ENCODE peak calls at places on chromosomes 7 and 10, in seven cellular contexts. Z is ovary, U is astrocyte of the cerebellum, A is BJ, L is mucosa of descending colon, D is MM.1S, Q is AG04450. N is an unnamed sample.

GRCh38 chr10:84846646-84847045 is 518.3 kb downstream of the CCSER2 start:
- DNase-seq in Z (no peak), U (no peak), A (no peak), L (no peak), D (no peak), Q (no peak), N (no peak)

GRCh38 chr7:55086413-55087201 is 67.8 kb downstream of the EGFR start:
- DNase-seq in Z (no peak), U (peak), A (no peak), L (no peak), D (no peak), Q (peak), N (no peak)

GRCh38 chr10:43214956-43215561 is 51.8 kb downstream of the RASGEF1A start:
- DNase-seq in Z (no peak), U (no peak), A (no peak), L (peak), D (no peak), Q (no peak), N (no peak)

GRCh38 chr10:110870823-110871235 is 899 bp upstream of the PDCD4 start:
- DNase-seq in Z (peak), U (no peak), A (no peak), L (no peak), D (no peak), Q (no peak), N (no peak)

GRCh38 chr10:101050206-101051069 is 11.4 kb upstream of the KAZALD1 start:
- DNase-seq in Z (no peak), U (no peak), A (no peak), L (peak), D (peak), Q (no peak), N (no peak)

GRCh38 chr7:90973146-90973545 is 291.1 kb upstream of the FZD1 start:
- DNase-seq in Z (no peak), U (no peak), A (no peak), L (no peak), D (no peak), Q (no peak), N (no peak)

GRCh38 chr7:150685219-150686029 is at the start of gene GIMAP2:
- DNase-seq in Z (no peak), U (no peak), A (no peak), L (no peak), D (peak), Q (no peak), N (peak)

GRCh38 chr7:101210143-101210542 is 7.2 kb downstream of the PLOD3 start:
- DNase-seq in Z (no peak), U (no peak), A (no peak), L (no peak), D (no peak), Q (no peak), N (no peak)

GRCh38 chr10:89337493-89337892 is 9.7 kb downstream of the IFIT3 start:
- DNase-seq in Z (no peak), U (no peak), A (no peak), L (no peak), D (no peak), Q (no peak), N (no peak)

GRCh38 chr7:118771672-118772071 is 547.2 kb downstream of the ANKRD7 start:
- DNase-seq in Z (no peak), U (no peak), A (no peak), L (no peak), D (no peak), Q (no peak), N (no peak)

GRCh38 chr7:146126767-146127509 is 10.3 kb downstream of the CNTNAP2 start:
- DNase-seq in Z (no peak), U (no peak), A (no peak), L (no peak), D (no peak), Q (no peak), N (no peak)

GRCh38 chr7:151987748-151988529 is 31.7 kb downstream of the GALNTL5 start:
- DNase-seq in Z (no peak), U (peak), A (no peak), L (no peak), D (no peak), Q (no peak), N (no peak)

GRCh38 chr10:95637140-95637539 is 19.4 kb downstream of the ALDH18A1 start:
- DNase-seq in Z (no peak), U (no peak), A (no peak), L (no peak), D (no peak), Q (no peak), N (no peak)

GRCh38 chr7:139618482-139619366 is 95.2 kb downstream of the CLEC2L start:
- DNase-seq in Z (no peak), U (peak), A (no peak), L (no peak), D (peak), Q (no peak), N (peak)

GRCh38 chr7:39624202-39624807 is 933 bp downstream of the RALA start:
- DNase-seq in Z (no peak), U (no peak), A (no peak), L (no peak), D (peak), Q (no peak), N (no peak)

GRCh38 chr7:81445462-81445861 is 324.4 kb downstream of the HGF start:
- DNase-seq in Z (no peak), U (no peak), A (no peak), L (no peak), D (no peak), Q (no peak), N (no peak)

GRCh38 chr7:43646603-43647313 is 63.9 kb downstream of the STK17A start:
- DNase-seq in Z (no peak), U (no peak), A (no peak), L (no peak), D (peak), Q (no peak), N (no peak)

GRCh38 chr7:70777251-70777650 is 354.7 kb upstream of the GALNT17 start:
- DNase-seq in Z (no peak), U (no peak), A (no peak), L (no peak), D (no peak), Q (no peak), N (no peak)

GRCh38 chr7:49644402-49645166 is 128.9 kb upstream of the VWC2 start:
- DNase-seq in Z (no peak), U (no peak), A (no peak), L (no peak), D (no peak), Q (no peak), N (peak)

GRCh38 chr10:63268798-63269503 is 135.8 kb downstream of the NRBF2 start:
- DNase-seq in Z (peak), U (peak), A (peak), L (peak), D (peak), Q (peak), N (peak)

GRCh38 chr10:79038841-79039201 is 29.9 kb upstream of the ZMIZ1 start:
- DNase-seq in Z (peak), U (no peak), A (peak), L (no peak), D (no peak), Q (no peak), N (no peak)

GRCh38 chr7:150649428-150649827 is 17.2 kb upstream of the GIMAP6 start:
- DNase-seq in Z (no peak), U (no peak), A (no peak), L (no peak), D (no peak), Q (no peak), N (no peak)

GRCh38 chr7:22979861-22980260 is 34.1 kb downstream of the HYCC1 start:
- DNase-seq in Z (no peak), U (no peak), A (no peak), L (no peak), D (no peak), Q (no peak), N (no peak)

GRCh38 chr10:79028056-79028430 is 40.7 kb upstream of the ZMIZ1 start:
- DNase-seq in Z (peak), U (no peak), A (no peak), L (no peak), D (no peak), Q (no peak), N (no peak)

GRCh38 chr10:14184841-14185500 is 145.8 kb downstream of the FRMD4A start:
- DNase-seq in Z (no peak), U (no peak), A (no peak), L (no peak), D (peak), Q (no peak), N (no peak)

GRCh38 chr10:69413221-69413865 is 3.4 kb downstream of the TACR2 start:
- DNase-seq in Z (peak), U (peak), A (no peak), L (no peak), D (no peak), Q (no peak), N (no peak)

GRCh38 chr10:79001082-79001885 is 67.5 kb upstream of the ZMIZ1 start:
- DNase-seq in Z (no peak), U (no peak), A (no peak), L (no peak), D (no peak), Q (no peak), N (no peak)

GRCh38 chr10:51162002-51162401 is 87.7 kb downstream of the PRKG1 start:
- DNase-seq in Z (peak), U (no peak), A (no peak), L (no peak), D (no peak), Q (no peak), N (no peak)

GRCh38 chr7:96061844-96062243 is 260.1 kb downstream of the SLC25A13 start:
- DNase-seq in Z (peak), U (no peak), A (no peak), L (no peak), D (no peak), Q (no peak), N (no peak)

GRCh38 chr10:27240891-27241639 is 468 bp upstream of the ACBD5 start:
- DNase-seq in Z (no peak), U (no peak), A (no peak), L (peak), D (peak), Q (no peak), N (no peak)

GRCh38 chr10:123139521-123140163 is 3.9 kb downstream of the HMX3 start:
- DNase-seq in Z (no peak), U (no peak), A (no peak), L (peak), D (no peak), Q (no peak), N (no peak)

GRCh38 chr7:86937499-86937898 is 122.0 kb downstream of the ELAPOR2 start:
- DNase-seq in Z (no peak), U (no peak), A (no peak), L (no peak), D (no peak), Q (no peak), N (no peak)

DNA sequence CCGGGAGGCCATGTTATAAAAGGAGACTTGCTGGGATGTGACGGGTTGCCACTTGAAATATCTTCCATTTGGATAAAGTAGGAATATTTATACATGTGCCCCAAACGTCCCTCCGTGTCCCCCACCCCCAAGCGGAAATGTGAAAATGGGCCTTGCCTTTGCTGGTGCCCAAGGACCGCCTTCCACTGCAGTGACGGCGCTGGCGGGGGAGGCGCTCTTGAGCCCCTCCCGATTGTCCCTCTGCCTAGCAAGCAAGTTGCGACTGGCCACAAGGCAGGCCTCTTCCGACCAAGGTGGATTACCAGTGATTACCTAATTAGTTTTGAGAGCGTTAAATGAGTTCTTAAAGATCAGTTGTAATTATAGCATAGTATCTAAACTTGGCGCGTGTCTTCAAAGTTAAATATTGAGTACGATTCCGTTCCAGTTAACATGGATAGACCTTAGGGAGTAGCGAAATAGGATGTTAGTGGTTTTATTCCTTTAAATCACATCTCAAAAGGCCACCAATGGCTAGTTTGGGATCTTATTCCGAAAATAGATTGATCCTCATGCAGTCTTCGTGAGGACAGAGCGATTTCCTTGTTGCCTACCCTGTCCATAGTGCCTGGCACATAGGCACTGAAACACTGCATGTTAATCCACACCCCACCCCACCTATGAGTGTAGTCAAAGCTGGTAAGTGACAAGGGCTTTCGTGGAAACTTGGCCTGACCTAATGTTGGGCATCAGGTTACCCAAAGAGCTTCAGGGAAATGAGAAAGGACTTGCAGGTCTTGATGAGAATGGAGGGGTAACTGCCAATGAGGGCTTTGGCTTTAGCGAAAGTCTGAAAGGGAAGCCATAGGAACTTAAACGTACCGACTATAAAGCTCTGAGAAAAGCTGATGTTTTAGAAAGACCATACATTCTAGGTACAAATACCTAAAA is 1.1 kb downstream of the PPIA start:
- DNase-seq in Z (peak), U (peak), A (peak), L (peak), D (peak), Q (peak), N (peak)
- H3K4me3 ChIP-seq in Z (peak), U (peak), A (peak), L (peak), D (peak), Q (peak), N (peak)

DNA sequence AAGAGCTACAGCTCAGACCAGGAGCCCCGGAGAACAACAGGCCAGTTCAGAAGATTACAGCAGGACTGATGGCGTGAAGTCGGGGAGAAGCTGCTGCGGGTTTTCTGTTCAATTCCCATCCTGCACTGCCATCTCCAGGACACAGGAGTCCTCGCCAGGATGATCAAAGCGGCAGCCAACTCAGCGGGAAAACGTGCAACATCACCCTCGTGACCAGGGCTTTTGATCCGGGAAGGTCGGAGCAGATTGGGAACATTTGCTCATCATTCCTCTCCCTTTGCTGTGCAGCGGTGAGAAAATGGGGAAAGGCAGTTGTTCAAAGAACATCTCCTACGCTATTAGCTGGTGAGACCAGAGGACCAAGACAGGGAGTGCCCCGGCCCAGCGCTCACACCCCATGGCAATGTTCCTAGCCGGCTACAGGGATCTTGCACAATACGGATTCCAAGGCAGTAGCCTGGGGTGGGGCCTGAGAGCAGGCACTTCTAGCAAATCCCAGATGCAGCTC is 50.4 kb upstream of the FOXK1 start:
- DNase-seq in Z (peak), U (peak), A (peak), L (peak), D (no peak), Q (peak), N (peak)
- TF ChIP-seq CTCF in Z (peak), U (peak), A (peak), L (peak), D (peak), Q (peak), N (peak)

DNA sequence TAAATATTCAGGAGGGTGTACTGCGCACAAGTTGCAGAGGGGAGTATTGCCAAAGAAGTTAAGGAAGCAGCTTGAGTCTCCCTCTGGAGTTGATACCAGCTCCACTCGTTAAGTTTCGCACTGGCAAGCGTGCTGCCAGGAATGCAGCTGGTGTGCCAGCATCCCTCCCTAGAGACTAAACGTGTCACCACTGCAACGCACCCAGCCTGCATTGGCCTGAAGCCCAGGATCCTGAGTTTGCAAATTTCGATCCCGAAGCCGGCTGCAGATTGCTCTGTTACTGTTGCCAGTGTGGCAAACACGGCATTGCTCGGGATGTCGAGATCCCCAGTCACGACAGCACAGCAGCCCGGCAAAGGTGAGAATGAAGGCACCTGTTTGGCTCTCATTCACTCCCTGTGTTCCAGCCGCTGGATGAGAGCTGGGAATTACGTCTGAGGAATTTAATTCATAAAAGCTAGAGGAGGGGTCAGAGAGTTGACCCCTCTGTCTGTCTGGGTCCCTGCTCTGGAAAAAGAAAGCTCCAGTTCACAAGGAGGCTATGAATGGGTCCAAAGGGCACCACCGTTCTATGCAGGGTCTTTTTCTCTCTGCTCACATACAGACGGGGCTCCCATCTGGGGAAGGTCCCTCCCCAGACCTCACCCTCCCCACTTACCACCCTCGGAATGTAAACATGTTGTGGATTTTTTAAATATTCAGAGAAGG is 61.0 kb downstream of the NRP1 start:
- DNase-seq in Z (peak), U (peak), A (peak), L (peak), D (no peak), Q (peak), N (peak)
- H3K4me3 ChIP-seq in Z (peak), U (peak), A (peak), L (no peak), D (no peak), Q (peak), N (peak)

DNA sequence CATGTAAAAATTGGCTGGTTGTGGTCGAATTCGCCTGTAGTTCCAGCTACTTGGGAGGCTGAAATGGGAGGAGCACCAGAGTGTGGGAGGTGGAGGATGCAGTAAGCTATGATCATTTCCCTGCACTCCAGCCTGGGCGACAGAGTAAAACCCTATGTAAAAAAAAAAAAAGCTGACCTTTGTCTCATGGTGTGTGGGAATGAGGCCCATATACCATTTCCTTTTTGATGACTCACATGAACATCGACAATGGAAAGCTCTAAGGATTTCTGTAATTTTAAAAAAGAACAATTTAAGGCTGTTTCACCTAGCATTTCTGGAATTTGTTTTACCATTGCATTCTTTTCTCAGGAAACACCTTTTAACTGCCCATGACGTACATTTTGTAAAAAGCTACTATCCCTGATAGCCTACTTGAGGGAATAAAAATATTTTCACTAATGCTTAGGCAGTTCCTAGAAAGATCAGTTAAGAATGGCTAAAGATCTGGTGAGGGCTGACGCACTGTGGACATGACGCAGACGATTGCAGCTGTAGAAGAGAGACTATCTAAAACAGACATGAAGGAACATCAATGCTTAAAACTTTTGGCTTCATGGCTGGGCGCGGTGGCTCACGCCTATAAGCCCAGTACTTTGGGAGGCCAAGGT is 400.6 kb upstream of the IGFBP3 start:
- DNase-seq in Z (no peak), U (peak), A (no peak), L (no peak), D (no peak), Q (no peak), N (no peak)
- TF ChIP-seq CTCF in Z (no peak), U (no peak), A (no peak), L (no peak), D (no peak), Q (no peak), N (no peak)

N was measured in LNCaP clone FGC.